ENCODE peak calls at places on chromosomes 3 and 15, in nine cellular contexts. T is GM12878, D is uterus, C is ovary, Y is breast epithelium, Z is tibial nerve, K is stomach, O is IMR-90, W is right lobe of liver. L is an unnamed sample.
A peak's percentile ranks its signal among the peaks of the same experiment; 100 is the strongest.

GRCh38 chr3:71050521-71051258 is 532.8 kb downstream of the FOXP1 start:
- DNase-seq in T (no peak), D (no peak), C (no peak), Y (no peak), Z (no peak), K (no peak), O (peak; percentile 62), W (no peak), L (no peak)

GRCh38 chr3:104549099-104549714 is 817.5 kb upstream of the ALCAM start:
- DNase-seq in T (no peak), D (no peak), C (no peak), Y (no peak), Z (no peak), K (no peak), O (no peak), W (no peak), L (no peak)

GRCh38 chr15:61829514-61829889 is 230.7 kb downstream of the VPS13C start:
- DNase-seq in T (no peak), D (no peak), C (no peak), Y (no peak), Z (no peak), K (no peak), O (no peak), W (no peak), L (no peak)

GRCh38 chr3:144324061-144324460 is 352.4 kb downstream of the DIPK2A start:
- DNase-seq in T (no peak), D (no peak), C (no peak), Y (no peak), Z (no peak), K (peak; percentile 26), O (no peak), W (no peak), L (no peak)

GRCh38 chr15:86872782-86873181 is 793.1 kb downstream of the AGBL1 start:
- DNase-seq in T (no peak), D (no peak), C (no peak), Y (no peak), Z (no peak), K (no peak), O (no peak), W (no peak), L (no peak)

GRCh38 chr3:187946031-187946691 is 200.9 kb upstream of the BCL6 start:
- DNase-seq in T (no peak), D (no peak), C (no peak), Y (no peak), Z (no peak), K (no peak), O (peak; percentile 85), W (no peak), L (no peak)

GRCh38 chr15:91866971-91867372 is 13.5 kb downstream of the SLCO3A1 start:
- DNase-seq in T (no peak), D (peak; percentile 36), C (peak; percentile 33), Y (peak; percentile 84), Z (no peak), K (no peak), O (no peak), W (no peak), L (no peak)

GRCh38 chr3:120561251-120562045 is 34.7 kb upstream of the NDUFB4 start:
- DNase-seq in T (no peak), D (peak; percentile 78), C (peak; percentile 85), Y (peak; percentile 32), Z (peak; percentile 89), K (peak; percentile 79), O (peak; percentile 73), W (peak; percentile 65), L (no peak)

GRCh38 chr3:101848754-101849713 is at the start of gene NFKBIZ:
- DNase-seq in T (no peak), D (peak; percentile 97), C (peak; percentile 97), Y (peak; percentile 96), Z (peak; percentile 94), K (peak; percentile 96), O (peak; percentile 91), W (peak; percentile 98), L (peak; percentile 95)

GRCh38 chr3:173659972-173660371 is 262.4 kb downstream of the NLGN1 start:
- DNase-seq in T (no peak), D (no peak), C (no peak), Y (no peak), Z (no peak), K (no peak), O (no peak), W (no peak), L (no peak)

GRCh38 chr15:55823699-55824098 is 80.7 kb upstream of the PRTG start:
- DNase-seq in T (no peak), D (no peak), C (no peak), Y (no peak), Z (no peak), K (no peak), O (peak; percentile 23), W (no peak), L (no peak)

GRCh38 chr3:188595890-188596376 is 442.0 kb downstream of the LPP start:
- DNase-seq in T (no peak), D (no peak), C (no peak), Y (no peak), Z (no peak), K (no peak), O (peak; percentile 80), W (no peak), L (no peak)

GRCh38 chr15:84570164-84570692 is 30.6 kb upstream of the ZSCAN2 start:
- DNase-seq in T (no peak), D (peak; percentile 49), C (peak; percentile 60), Y (no peak), Z (peak; percentile 53), K (peak; percentile 61), O (no peak), W (peak; percentile 77), L (peak; percentile 44)

GRCh38 chr3:72582211-72582878 is 265.9 kb downstream of the SHQ1 start:
- DNase-seq in T (peak; percentile 76), D (no peak), C (no peak), Y (no peak), Z (no peak), K (no peak), O (no peak), W (no peak), L (no peak)

GRCh38 chr3:67459131-67459530 is 195.3 kb downstream of the SUCLG2 start:
- DNase-seq in T (no peak), D (no peak), C (no peak), Y (no peak), Z (no peak), K (no peak), O (peak; percentile 45), W (no peak), L (no peak)

GRCh38 chr15:80659375-80659774 is 35.7 kb upstream of the ABHD17C start:
- DNase-seq in T (no peak), D (no peak), C (no peak), Y (no peak), Z (no peak), K (no peak), O (no peak), W (no peak), L (no peak)

GRCh38 chr15:68256675-68257450 is 20.7 kb upstream of the FEM1B start:
- DNase-seq in T (no peak), D (peak; percentile 93), C (peak; percentile 94), Y (peak; percentile 92), Z (peak; percentile 96), K (peak; percentile 79), O (peak; percentile 68), W (peak; percentile 96), L (peak; percentile 96)

GRCh38 chr3:156862338-156862737 is 36.2 kb downstream of the LEKR1 start:
- DNase-seq in T (no peak), D (no peak), C (no peak), Y (no peak), Z (no peak), K (no peak), O (no peak), W (no peak), L (no peak)

GRCh38 chr3:156860873-156861272 is 34.7 kb downstream of the LEKR1 start:
- DNase-seq in T (no peak), D (no peak), C (no peak), Y (no peak), Z (no peak), K (no peak), O (no peak), W (no peak), L (no peak)

GRCh38 chr3:156859578-156859977 is 33.4 kb downstream of the LEKR1 start:
- DNase-seq in T (no peak), D (no peak), C (no peak), Y (no peak), Z (no peak), K (no peak), O (no peak), W (no peak), L (no peak)
- H3K27me3 ChIP-seq in T (no peaks in the 10 kb centered on the region), D (no peaks in the 10 kb centered on the region), C (no peaks in the 10 kb centered on the region), Y (no peaks in the 10 kb centered on the region), Z (no peaks in the 10 kb centered on the region), K (no peaks in the 10 kb centered on the region), O (no peaks in the 10 kb centered on the region), W (no peaks in the 10 kb centered on the region), L (no peaks in the 10 kb centered on the region)

GRCh38 chr3:50354850-50355249 is 4.2 kb downstream of the CYB561D2 start:
- DNase-seq in T (no peak), D (no peak), C (no peak), Y (no peak), Z (no peak), K (no peak), O (no peak), W (no peak), L (no peak)

GRCh38 chr3:50355829-50356552 is 3.3 kb downstream of the TMEM115 start:
- DNase-seq in T (no peak), D (no peak), C (no peak), Y (no peak), Z (no peak), K (peak; percentile 40), O (no peak), W (no peak), L (no peak)

GRCh38 chr3:50354186-50354764 is 3.6 kb downstream of the CYB561D2 start:
- DNase-seq in T (no peak), D (no peak), C (no peak), Y (no peak), Z (no peak), K (no peak), O (no peak), W (no peak), L (no peak)

GRCh38 chr3:50358355-50358926 is 880 bp downstream of the TMEM115 start:
- DNase-seq in T (no peak), D (no peak), C (no peak), Y (no peak), Z (no peak), K (no peak), O (no peak), W (peak; percentile 62), L (no peak)

GRCh38 chr3:50356553-50356952 is 2.8 kb downstream of the TMEM115 start:
- DNase-seq in T (no peak), D (no peak), C (no peak), Y (no peak), Z (no peak), K (peak; percentile 60), O (no peak), W (no peak), L (peak; percentile 70)
- TF ChIP-seq POLR2A in T (no peak), D (no peak), C (no peak), Y (no peak), Z (no peak), K (no peak), O (no peak), W (no peak), L (no peak)

GRCh38 chr3:134038071-134038491 is 8.4 kb upstream of the SLCO2A1 start:
- DNase-seq in T (no peak), D (no peak), C (no peak), Y (no peak), Z (no peak), K (no peak), O (no peak), W (no peak), L (no peak)
- H3K27me3 ChIP-seq in T (no peaks in the 10 kb centered on the region), D (no peaks in the 10 kb centered on the region), C (no peaks in the 10 kb centered on the region), Y (no peaks in the 10 kb centered on the region), Z (no peaks in the 10 kb centered on the region), K (no peaks in the 10 kb centered on the region), O (no peaks in the 10 kb centered on the region), W (no peaks in the 10 kb centered on the region), L (no peaks in the 10 kb centered on the region)

GRCh38 chr3:50365080-50365841 is 5.9 kb upstream of the TMEM115 start:
- DNase-seq in T (no peak), D (peak; percentile 86), C (peak; percentile 89), Y (peak; percentile 88), Z (peak; percentile 75), K (peak; percentile 95), O (peak; percentile 49), W (peak; percentile 95), L (peak; percentile 63)
- TF ChIP-seq POLR2A in T (peak; percentile 68), D (no peak), C (no peak), Y (no peak), Z (no peak), K (no peak), O (no peak), W (no peak), L (no peak)